ENCODE peak calls at places on chromosome 10, in six cellular contexts. T is CD4-positive, alpha-beta memory T cell; P is stimulated activated CD4-positive, alpha-beta T cell treated with anti-CD3 and anti-CD28 coated beads, Interleukin-12 subunit alpha, Interleukin-12 subunit beta, amount 100 ng/mL, for 4 hours; H is activated CD8-positive, alpha-beta memory T cell treated with anti-CD3 and anti-CD28 coated beads, Interleukin-2, amount 50 U/mL, for 48 hours; R is NCI-H1436; L is effector memory CD8-positive, alpha-beta T cell. S is an unnamed sample.

GRCh38 chr10:25811141-25811685 is 122.8 kb upstream of the MYO3A start:
- DNase-seq in T (no peak), P (no peak), H (no peak), R (no peak), L (no peak), S (no peak)

GRCh38 chr10:63522129-63522687 is 1.0 kb downstream of the REEP3 start:
- DNase-seq in T (peak; percentile 45), P (no peak), H (no peak), R (peak; percentile 46), L (no peak), S (no peak)

GRCh38 chr10:110214380-110214826 is 7.0 kb downstream of the MXI1 start:
- DNase-seq in T (peak; percentile 14), P (no peak), H (no peak), R (no peak), L (no peak), S (no peak)

GRCh38 chr10:86671985-86672710 is 3.8 kb downstream of the LDB3 start:
- DNase-seq in T (no peak), P (no peak), H (no peak), R (no peak), L (no peak), S (no peak)

GRCh38 chr10:132469197-132469942 is 68.2 kb upstream of the INPP5A start:
- DNase-seq in T (no peak), P (no peak), H (no peak), R (peak; percentile 90), L (no peak), S (no peak)

GRCh38 chr10:19531324-19531723 is 284.9 kb upstream of the PLXDC2 start:
- DNase-seq in T (no peak), P (no peak), H (no peak), R (no peak), L (no peak), S (no peak)

GRCh38 chr10:92813979-92814378 is 34.3 kb upstream of the EXOC6 start:
- DNase-seq in T (no peak), P (no peak), H (no peak), R (no peak), L (no peak), S (no peak)

GRCh38 chr10:114010316-114010715 is 33.4 kb upstream of the ADRB1 start:
- DNase-seq in T (no peak), P (no peak), H (no peak), R (no peak), L (no peak), S (no peak)

GRCh38 chr10:3964516-3964915 is 179.5 kb upstream of the KLF6 start:
- DNase-seq in T (no peak), P (no peak), H (no peak), R (no peak), L (no peak), S (no peak)

GRCh38 chr10:61904711-61905445 is 3.4 kb downstream of the ARID5B start:
- DNase-seq in T (no peak), P (peak; percentile 37), H (no peak), R (peak; percentile 24), L (peak; percentile 2), S (peak; percentile 91)

GRCh38 chr10:77165445-77166316 is 471.9 kb downstream of the KCNMA1 start:
- DNase-seq in T (peak; percentile 16), P (peak; percentile 1), H (peak; percentile 54), R (peak; percentile 70), L (peak; percentile 18), S (peak; percentile 79)

GRCh38 chr10:71035511-71036278 is 147.3 kb upstream of the PCBD1 start:
- DNase-seq in T (no peak), P (no peak), H (no peak), R (peak; percentile 47), L (no peak), S (no peak)

GRCh38 chr10:92849234-92849525 is 860 bp downstream of the EXOC6 start:
- DNase-seq in T (no peak), P (no peak), H (no peak), R (no peak), L (no peak), S (peak; percentile 14)

GRCh38 chr10:114030140-114030539 is 13.5 kb upstream of the ADRB1 start:
- DNase-seq in T (no peak), P (no peak), H (no peak), R (no peak), L (no peak), S (peak; percentile 42)

GRCh38 chr10:62585211-62585758 is 211.1 kb downstream of the ZNF365 start:
- DNase-seq in T (no peak), P (no peak), H (no peak), R (no peak), L (no peak), S (no peak)

GRCh38 chr10:16867556-16867955 is 50.3 kb upstream of the RSU1 start:
- DNase-seq in T (no peak), P (no peak), H (no peak), R (no peak), L (no peak), S (no peak)

GRCh38 chr10:132893090-132893489 is 49.3 kb downstream of the CFAP46 start:
- DNase-seq in T (no peak), P (no peak), H (no peak), R (peak; percentile 55), L (no peak), S (no peak)

GRCh38 chr10:119396008-119396708 is 146.4 kb downstream of the RGS10 start:
- DNase-seq in T (no peak), P (no peak), H (no peak), R (no peak), L (no peak), S (no peak)

GRCh38 chr10:70475661-70476060 is 2.9 kb upstream of the PALD1 start:
- DNase-seq in T (no peak), P (no peak), H (no peak), R (no peak), L (no peak), S (peak; percentile 77)

GRCh38 chr10:26869528-26869927 is 8.8 kb upstream of the ABI1 start:
- DNase-seq in T (peak; percentile 10), P (no peak), H (no peak), R (no peak), L (no peak), S (peak; percentile 98)

GRCh38 chr10:21069278-21069677 is 172.2 kb upstream of the NEBL start:
- DNase-seq in T (no peak), P (no peak), H (no peak), R (no peak), L (no peak), S (no peak)

GRCh38 chr10:77571490-77571889 is 66.1 kb downstream of the KCNMA1 start:
- DNase-seq in T (no peak), P (no peak), H (no peak), R (no peak), L (no peak), S (no peak)

GRCh38 chr10:7872041-7872442 is 53.7 kb downstream of the TAF3 start:
- DNase-seq in T (peak; percentile 44), P (no peak), H (no peak), R (peak; percentile 40), L (no peak), S (peak; percentile 47)

GRCh38 chr10:1210667-1211066 is 154.5 kb downstream of the WDR37 start:
- DNase-seq in T (no peak), P (no peak), H (peak; percentile 29), R (no peak), L (no peak), S (no peak)

GRCh38 chr10:61140765-61141392 is 196.9 kb upstream of the RHOBTB1 start:
- DNase-seq in T (peak; percentile 22), P (no peak), H (no peak), R (peak; percentile 53), L (no peak), S (peak; percentile 70)

GRCh38 chr10:123132576-123133477 is 2.9 kb upstream of the HMX3 start:
- DNase-seq in T (peak; percentile 82), P (peak; percentile 87), H (peak; percentile 93), R (peak; percentile 81), L (peak; percentile 85), S (peak; percentile 84)

GRCh38 chr10:132929953-132930640 is 12.3 kb downstream of the CFAP46 start:
- DNase-seq in T (no peak), P (no peak), H (no peak), R (no peak), L (no peak), S (no peak)

GRCh38 chr10:97117372-97117771 is 68.4 kb downstream of the SLIT1 start:
- DNase-seq in T (no peak), P (no peak), H (no peak), R (peak; percentile 47), L (no peak), S (peak; percentile 37)

GRCh38 chr10:89296227-89296648 is 5.6 kb upstream of the IFIT2 start:
- DNase-seq in T (no peak), P (no peak), H (no peak), R (no peak), L (no peak), S (peak; percentile 77)

GRCh38 chr10:688621-689426 is 644 bp downstream of the DIP2C start:
- DNase-seq in T (no peak), P (no peak), H (no peak), R (peak; percentile 19), L (no peak), S (no peak)

GRCh38 chr10:22997102-22997501 is 69.2 kb downstream of the ARMC3 start:
- DNase-seq in T (no peak), P (no peak), H (no peak), R (no peak), L (no peak), S (peak; percentile 35)

GRCh38 chr10:11162828-11163599 is 145.3 kb downstream of the CELF2 start:
- DNase-seq in T (peak; percentile 87), P (peak; percentile 44), H (no peak), R (no peak), L (peak; percentile 81), S (no peak)

S was measured in MCF 10A.